ENCODE peak calls at places on chromosomes 1 and 21, in nine cellular contexts. G is body of pancreas, E is psoas muscle, A is BJ, B is mesothelial cell of epicardium, I is BE2C, S is OCI-LY7, O is nephron progenitor cell, Z is colonic mucosa. H is an unnamed sample.

GRCh38 chr1:192516776-192517297 is 58.7 kb upstream of the RGS1 start:
- DNase-seq in G (no peak), E (no peak), A (no peak), B (no peak), I (no peak), S (peak; percentile 89), O (no peak), Z (peak; percentile 30), H (peak; percentile 77)

GRCh38 chr1:113109908-113110554 is 37.0 kb downstream of the LRIG2 start:
- DNase-seq in G (peak; percentile 19), E (no peak), A (peak; percentile 93), B (no peak), I (peak; percentile 68), S (no peak), O (no peak), Z (no peak), H (no peak)

GRCh38 chr21:37292041-37292440 is 24.9 kb upstream of the VPS26C start:
- DNase-seq in G (no peak), E (no peak), A (no peak), B (no peak), I (no peak), S (no peak), O (no peak), Z (no peak), H (no peak)

GRCh38 chr1:160125761-160126160 is 10.2 kb downstream of the ATP1A2 start:
- DNase-seq in G (no peak), E (no peak), A (no peak), B (no peak), I (no peak), S (no peak), O (no peak), Z (no peak), H (no peak)

GRCh38 chr1:221841291-221841982 is 99.5 kb upstream of the DUSP10 start:
- DNase-seq in G (no peak), E (no peak), A (peak; percentile 47), B (no peak), I (no peak), S (no peak), O (no peak), Z (no peak), H (no peak)

GRCh38 chr1:29237906-29238600 is 1.7 kb downstream of the PTPRU start:
- DNase-seq in G (peak; percentile 62), E (peak; percentile 86), A (no peak), B (peak; percentile 66), I (peak; percentile 39), S (no peak), O (peak; percentile 68), Z (peak; percentile 39), H (peak; percentile 13)

GRCh38 chr1:41835488-41835887 is 83.2 kb downstream of the HIVEP3 start:
- DNase-seq in G (no peak), E (no peak), A (no peak), B (no peak), I (no peak), S (no peak), O (no peak), Z (no peak), H (no peak)

GRCh38 chr1:229280921-229281320 is 10.0 kb downstream of the RAB4A start:
- DNase-seq in G (no peak), E (no peak), A (no peak), B (no peak), I (no peak), S (no peak), O (no peak), Z (no peak), H (no peak)

GRCh38 chr1:179770887-179771502 is 27.9 kb downstream of the FAM163A start:
- DNase-seq in G (no peak), E (no peak), A (no peak), B (no peak), I (no peak), S (no peak), O (no peak), Z (no peak), H (no peak)
- TF ChIP-seq CTCF in G (no peak), E (no peak), A (peak; percentile 7), B (no peak), I (peak; percentile 7), S (no peak), O (no peak), Z (no peak), H (no peak)

GRCh38 chr1:8431028-8431427 is 113.1 kb downstream of the SLC45A1 start:
- DNase-seq in G (no peak), E (no peak), A (no peak), B (no peak), I (no peak), S (peak; percentile 86), O (no peak), Z (no peak), H (peak; percentile 60)
- TF ChIP-seq CTCF in G (no peak), E (no peak), A (no peak), B (no peak), I (peak; percentile 5), S (peak; percentile 69), O (no peak), Z (no peak), H (peak; percentile 24)

DNA sequence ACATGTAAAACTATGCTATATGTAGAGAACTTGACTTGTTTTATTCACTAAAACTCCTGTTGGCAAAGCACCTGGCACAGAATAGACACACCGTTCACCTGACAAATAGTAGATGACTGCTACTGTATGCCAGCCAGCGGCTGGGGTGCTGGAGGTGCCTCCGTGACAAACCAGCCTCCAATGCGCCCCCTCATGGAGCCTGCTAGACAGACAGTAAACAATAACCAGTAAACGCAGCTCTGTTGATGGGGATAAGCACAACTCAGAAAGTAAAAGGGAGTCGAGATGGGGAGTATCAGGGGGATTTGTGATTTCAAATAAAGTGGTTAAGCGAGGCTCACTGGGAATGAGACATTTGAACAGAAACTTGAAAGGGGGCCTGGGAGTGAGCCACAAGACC is 107.2 kb downstream of the PRDM2 start:
- DNase-seq in G (peak; percentile 57), E (no peak), A (no peak), B (no peak), I (peak; percentile 26), S (peak; percentile 77), O (peak; percentile 51), Z (no peak), H (peak; percentile 41)
- TF ChIP-seq CTCF in G (peak; percentile 8), E (no peak), A (peak; percentile 50), B (no peak), I (peak; percentile 39), S (peak; percentile 94), O (peak; percentile 28), Z (peak; percentile 16), H (no peak)

GRCh38 chr1:57157818-57158606 is 192.2 kb upstream of the C8B start:
- DNase-seq in G (no peak), E (no peak), A (no peak), B (no peak), I (no peak), S (peak; percentile 2), O (no peak), Z (no peak), H (no peak)

GRCh38 chr1:57160594-57160993 is 194.8 kb upstream of the C8B start:
- DNase-seq in G (no peak), E (no peak), A (no peak), B (no peak), I (no peak), S (no peak), O (no peak), Z (no peak), H (no peak)

GRCh38 chr1:57156907-57157306 is 191.1 kb upstream of the C8B start:
- DNase-seq in G (no peak), E (no peak), A (no peak), B (no peak), I (no peak), S (no peak), O (no peak), Z (no peak), H (no peak)

GRCh38 chr1:57162607-57163235 is 196.9 kb upstream of the C8B start:
- DNase-seq in G (no peak), E (no peak), A (no peak), B (no peak), I (no peak), S (no peak), O (no peak), Z (no peak), H (no peak)

GRCh38 chr1:57158660-57159059 is 192.8 kb upstream of the C8B start:
- DNase-seq in G (no peak), E (no peak), A (no peak), B (no peak), I (no peak), S (no peak), O (no peak), Z (no peak), H (no peak)
- TF ChIP-seq CTCF in G (no peak), E (no peak), A (no peak), B (no peak), I (no peak), S (no peak), O (no peak), Z (no peak), H (no peak)

GRCh38 chr1:25430666-25431494 is at the start of gene MACO1:
- DNase-seq in G (peak; percentile 97), E (peak; percentile 98), A (peak; percentile 76), B (peak; percentile 99), I (peak; percentile 89), S (peak; percentile 97), O (peak; percentile 97), Z (peak; percentile 97), H (peak; percentile 97)
- TF ChIP-seq CTCF in G (no peak), E (no peak), A (no peak), B (no peak), I (no peak), S (peak; percentile 31), O (no peak), Z (no peak), H (no peak)